ENCODE peak calls at places on chromosomes 16 and 17, in nine cellular contexts. Y is adrenal gland, W is transverse colon, R is stomach, K is lower leg skin, U is ovary, G is sigmoid colon, E is GM12878, B is upper lobe of left lung. D is an unnamed sample.

GRCh38 chr16:4094138-4094773 is 22.0 kb downstream of the ADCY9 start:
- DNase-seq in G (no peak), R (no peak), E (no peak), Y (no peak), U (no peak), K (peak; percentile 65), B (no peak), W (no peak), D (peak; percentile 34)

GRCh38 chr17:22512997-22513538 is 820.7 kb downstream of the KCNJ18 start:
- DNase-seq in G (no peak), Y (no peak), E (no peak), W (no peak), B (peak; percentile 65), K (peak; percentile 62), U (no peak), R (no peak), D (no peak)

GRCh38 chr17:20191066-20191465 is 181.9 kb downstream of the SPECC1 start:
- DNase-seq in W (no peak), G (no peak), R (no peak), Y (no peak), K (no peak), U (no peak), B (no peak), E (no peak), D (no peak)

GRCh38 chr16:22322741-22323140 is 25.5 kb downstream of the POLR3E start:
- DNase-seq in B (peak; percentile 61), W (no peak), R (no peak), Y (no peak), E (no peak), G (no peak), K (peak; percentile 79), U (no peak), D (no peak)

GRCh38 chr16:89924298-89924924 is 1.3 kb downstream of the TUBB3 start:
- DNase-seq in B (peak; percentile 81), U (peak; percentile 53), G (no peak), W (no peak), K (no peak), R (no peak), E (no peak), Y (peak; percentile 42), D (no peak)

GRCh38 chr16:17416461-17417221 is 54.1 kb downstream of the XYLT1 start:
- DNase-seq in G (no peak), R (no peak), E (peak; percentile 89), U (peak; percentile 50), B (no peak), K (no peak), Y (peak; percentile 63), W (peak; percentile 60), D (no peak)

GRCh38 chr17:81043725-81044427 is 8.9 kb downstream of the BAIAP2 start:
- DNase-seq in Y (peak; percentile 52), W (no peak), R (peak; percentile 76), K (no peak), U (no peak), G (no peak), E (no peak), B (peak; percentile 84), D (peak; percentile 80)

GRCh38 chr16:66979011-66979717 is 9.2 kb upstream of the CES4A start:
- DNase-seq in B (no peak), Y (peak; percentile 39), U (no peak), K (peak; percentile 89), E (no peak), G (peak; percentile 74), W (no peak), R (no peak), D (no peak)

GRCh38 chr17:69084911-69085310 is 24.2 kb upstream of the ABCA9 start:
- DNase-seq in E (no peak), R (no peak), B (peak; percentile 38), W (no peak), Y (no peak), U (no peak), G (no peak), K (no peak), D (no peak)

GRCh38 chr16:57807252-57807967 is 5.1 kb upstream of the KIFC3 start:
- DNase-seq in E (no peak), G (no peak), Y (no peak), B (no peak), U (no peak), R (no peak), K (no peak), W (no peak), D (no peak)

GRCh38 chr17:4667166-4667565 is 25.7 kb upstream of the ALOX15 start:
- DNase-seq in G (no peak), R (no peak), K (no peak), E (no peak), B (no peak), W (no peak), U (no peak), Y (no peak), D (no peak)

GRCh38 chr17:42677921-42678781 is 1.4 kb upstream of the PLEKHH3 start:
- DNase-seq in R (peak; percentile 85), E (no peak), G (peak; percentile 96), K (peak; percentile 97), Y (peak; percentile 92), B (peak; percentile 98), W (peak; percentile 90), U (peak; percentile 91), D (peak; percentile 97)

GRCh38 chr17:42535400-42536047 is 517 bp upstream of the NAGLU start:
- DNase-seq in U (no peak), G (no peak), K (no peak), R (no peak), E (no peak), W (no peak), B (peak; percentile 68), Y (no peak), D (peak; percentile 52)

GRCh38 chr17:28467456-28468025 is 5.9 kb upstream of the SLC13A2 start:
- DNase-seq in K (no peak), U (no peak), W (no peak), G (peak; percentile 14), B (no peak), Y (no peak), R (no peak), E (no peak), D (no peak)

GRCh38 chr16:2884041-2884451 is 1.0 kb downstream of the FLYWCH2 start:
- DNase-seq in W (no peak), Y (no peak), U (no peak), G (no peak), K (no peak), B (no peak), E (no peak), R (no peak), D (no peak)

GRCh38 chr16:81642107-81642436 is 137.0 kb upstream of the PLCG2 start:
- DNase-seq in K (no peak), U (no peak), W (no peak), Y (no peak), B (no peak), E (no peak), G (no peak), R (no peak), D (no peak)

GRCh38 chr16:88461291-88462269 is 8.5 kb downstream of the ZFPM1 start:
- DNase-seq in R (peak; percentile 61), W (no peak), B (no peak), G (no peak), E (no peak), K (no peak), U (no peak), Y (peak; percentile 49), D (no peak)

GRCh38 chr17:69434164-69434579 is 19.7 kb downstream of the MAP2K6 start:
- DNase-seq in G (no peak), U (no peak), Y (no peak), B (no peak), W (no peak), R (no peak), E (no peak), K (no peak), D (no peak)

GRCh38 chr16:728131-728889 is 1.4 kb downstream of the HAGHL start:
- DNase-seq in R (peak; percentile 69), E (no peak), G (peak; percentile 83), K (peak; percentile 93), U (no peak), Y (peak; percentile 49), W (peak; percentile 79), B (peak; percentile 94), D (no peak)
- TF ChIP-seq POLR2A in R (no peak), E (no peak), G (no peak), K (no peak), U (no peak), Y (no peak), W (no peak), B (peak; percentile 30), D (no peak)

DNA sequence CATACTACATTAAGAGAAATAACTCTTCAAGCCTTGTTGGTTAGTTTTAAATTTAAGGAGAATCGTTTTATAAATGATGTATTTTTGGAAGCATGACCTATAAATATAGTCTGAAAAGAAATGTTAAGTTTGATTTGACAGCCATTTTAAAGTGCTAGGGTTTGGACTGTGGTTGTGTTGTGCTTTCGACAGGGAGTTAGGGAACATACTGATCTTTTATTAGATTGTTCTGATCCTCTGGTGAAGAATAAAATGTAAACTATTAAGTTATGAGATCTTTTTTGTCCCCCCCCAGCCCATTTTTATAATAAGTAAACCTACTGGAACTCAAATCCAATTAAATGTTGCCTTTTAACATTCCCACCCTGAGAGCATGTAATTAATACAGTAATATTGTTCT is 12.0 kb downstream of the TAF15 start:
- DNase-seq in W (no peak), Y (no peak), K (no peak), R (no peak), G (no peak), B (no peak), E (no peak), U (no peak), D (no peak)
- TF ChIP-seq CTCF in W (no peak), Y (no peak), K (no peak), R (no peak), G (no peak), B (no peak), E (no peak), U (no peak), D (no peak)

DNA sequence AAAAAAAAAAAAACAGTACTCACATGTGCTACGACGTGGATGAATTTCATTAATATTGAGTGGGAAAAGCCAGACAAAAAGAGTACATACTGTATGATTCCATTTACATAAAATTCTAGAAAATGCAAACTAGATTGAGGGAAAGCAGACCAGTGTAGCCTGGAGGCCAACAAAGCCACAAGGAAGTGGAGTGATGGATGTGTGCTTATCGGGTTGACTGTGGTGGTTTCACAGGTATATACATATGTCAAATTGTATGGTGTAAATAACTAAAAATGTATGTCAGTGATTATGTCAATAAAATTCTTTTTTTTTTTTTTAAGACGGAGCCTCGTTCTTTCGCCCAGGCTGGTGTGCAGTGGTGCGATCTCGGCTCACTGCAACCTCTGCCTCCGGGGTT is 1.9 kb upstream of the PLD6 start:
- DNase-seq in R (no peak), G (no peak), Y (no peak), E (no peak), W (no peak), K (no peak), U (no peak), B (no peak), D (no peak)
- H3K4me3 ChIP-seq in R (no peak overlapping the region), G (no peak overlapping the region), Y (no peak overlapping the region), E (no peak overlapping the region), W (no peak overlapping the region), K (no peak overlapping the region), U (no peak overlapping the region), B (no peak overlapping the region), D (no peak overlapping the region)

GRCh38 chr16:87404764-87405625 is 12.9 kb downstream of the MAP1LC3B start:
- DNase-seq in E (no peak), R (no peak), B (no peak), U (peak; percentile 30), W (no peak), K (peak; percentile 83), Y (no peak), G (peak; percentile 66), D (peak; percentile 36)
- TF ChIP-seq POLR2A in E (peak; percentile 46), R (no peak), B (no peak), U (no peak), W (no peak), K (no peak), Y (no peak), G (no peak), D (no peak)

GRCh38 chr16:78918805-78919204 is 681.7 kb downstream of the MAF start:
- DNase-seq in Y (no peak), G (no peak), B (no peak), U (no peak), K (peak; percentile 45), W (no peak), R (no peak), E (no peak), D (no peak)
- TF ChIP-seq CTCF in Y (no peak), G (no peak), B (no peak), U (no peak), K (no peak), W (no peak), R (no peak), E (no peak), D (no peak)

D was measured in right lobe of liver.